ENCODE peak calls at places on chromosomes 3 and 15, in ten cellular contexts. K is heart left ventricle; Y is BE2C; Q is CD8-positive, alpha-beta memory T cell; J is neuronal stem cell; E is body of pancreas; V is endodermal cell; Z is right cardiac atrium; M is neural progenitor cell; U is GM23338. B is an unnamed sample. For H3K4me1, the result is how much of the 10 kb centered on the place peaks cover.

GRCh38 chr15:88651293-88651692 is 12.5 kb downstream of the ISG20 start:
- DNase-seq in M (no peak), V (no peak), E (no peak), Z (no peak), Q (no peak), Y (no peak), J (no peak), U (no peak), K (no peak), B (no peak)

GRCh38 chr3:51961607-51962569 is 5.4 kb downstream of the PCBP4 start:
- DNase-seq in M (peak), Q (no peak), U (no peak), Y (no peak), E (peak), K (no peak), J (no peak), Z (peak), V (peak), B (peak)

GRCh38 chr15:23857028-23857641 is 170.0 kb upstream of the NDN start:
- DNase-seq in K (peak), V (peak), Y (peak), E (peak), M (peak), Z (no peak), U (peak), Q (no peak), J (peak), B (no peak)

GRCh38 chr15:36363335-36363734 is 216.1 kb upstream of the CDIN1 start:
- DNase-seq in Y (no peak), V (no peak), M (no peak), J (no peak), Z (no peak), Q (no peak), K (no peak), U (no peak), E (peak), B (no peak)

GRCh38 chr15:25236143-25236860 is 202.5 kb downstream of the UBE3A start:
- DNase-seq in U (no peak), J (no peak), M (no peak), Q (no peak), Y (no peak), Z (peak), K (no peak), V (no peak), E (no peak), B (no peak)

GRCh38 chr3:52090131-52090548 is 33.8 kb upstream of the DUSP7 start:
- DNase-seq in Q (no peak), E (peak), Z (no peak), M (no peak), K (no peak), Y (no peak), U (no peak), V (no peak), J (no peak), B (no peak)

GRCh38 chr3:140629351-140630137 is 48.3 kb upstream of the TRIM42 start:
- DNase-seq in M (no peak), Q (no peak), Z (no peak), J (no peak), Y (no peak), E (no peak), K (no peak), V (no peak), U (no peak), B (no peak)

GRCh38 chr15:25171111-25171811 is 216.5 kb downstream of the SNRPN start:
- DNase-seq in J (no peak), Z (peak), Q (no peak), Y (peak), U (no peak), M (no peak), E (no peak), K (no peak), V (peak), B (peak)

GRCh38 chr3:135217730-135218129 is 422.7 kb downstream of the EPHB1 start:
- DNase-seq in Z (no peak), U (no peak), K (no peak), M (no peak), V (no peak), J (no peak), Q (no peak), Y (no peak), E (no peak), B (no peak)

GRCh38 chr3:183554377-183554776 is 1.1 kb downstream of the KLHL6 start:
- DNase-seq in Q (no peak), J (no peak), M (no peak), U (no peak), E (peak), Z (no peak), Y (no peak), K (no peak), V (no peak), B (no peak)

GRCh38 chr3:24344784-24345439 is 149.7 kb downstream of the THRB start:
- DNase-seq in U (no peak), J (no peak), Z (no peak), Y (no peak), M (no peak), E (no peak), Q (no peak), K (no peak), V (no peak), B (no peak)

DNA sequence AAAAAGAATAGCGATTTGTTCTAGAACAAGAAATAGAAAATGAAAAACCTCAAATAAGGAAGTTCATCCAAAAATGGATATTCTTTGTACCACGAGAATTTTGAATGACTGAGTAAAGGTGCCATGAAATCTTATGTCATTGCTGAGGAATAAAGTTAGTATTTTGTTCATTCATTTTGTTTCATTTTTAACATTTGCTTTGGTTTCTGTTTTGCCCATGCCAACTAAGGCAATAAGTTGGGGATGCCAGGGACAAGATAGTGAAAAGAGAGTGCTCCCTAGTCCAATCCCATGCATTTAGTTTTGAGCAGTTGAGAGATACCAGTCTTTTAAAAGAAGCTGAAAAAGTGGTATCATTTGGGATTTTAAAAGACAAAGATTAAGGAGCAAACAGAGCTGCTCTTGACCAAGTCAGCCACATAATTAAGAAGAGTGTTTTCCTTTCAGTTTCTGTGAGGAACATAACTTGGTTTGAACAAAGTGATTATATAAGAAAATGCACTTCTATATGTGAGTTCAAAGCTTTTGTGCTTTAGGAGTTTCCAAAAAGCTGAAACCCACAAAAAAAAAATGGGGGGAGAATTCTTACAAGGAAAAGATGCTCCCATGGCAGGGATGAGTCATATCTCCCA is 201.4 kb downstream of the PLOD2 start:
- DNase-seq in Y (no peak), U (no peak), E (no peak), M (no peak), Z (no peak), V (no peak), Q (no peak), K (no peak), J (no peak), B (no peak)
- H3K4me1 ChIP-seq in Y (under half), U (under half), E (under half), M (under half), Z (under half), V (under half), Q (under half), K (under half), J (under half), B (under half)

GRCh38 chr3:146165370-146165769 is 4.4 kb upstream of the PLOD2 start:
- DNase-seq in Y (no peak), E (no peak), J (no peak), K (no peak), Z (no peak), V (no peak), M (no peak), U (no peak), Q (no peak), B (no peak)
- H3K4me1 ChIP-seq in Y (under half), E (under half), J (under half), K (under half), Z (under half), V (under half), M (under half), U (under half), Q (under half), B (under half)

GRCh38 chr3:30607032-30607833 is 832 bp downstream of the TGFBR2 start:
- DNase-seq in E (peak), J (peak), K (peak), Q (peak), Y (peak), Z (peak), V (peak), U (peak), M (peak), B (peak)
- H3K4me1 ChIP-seq in E (half or more), J (under half), K (half or more), Q (half or more), Y (under half), Z (under half), V (under half), U (under half), M (under half), B (half or more)

GRCh38 chr3:177448987-177449975 is 252.0 kb upstream of the TBL1XR1 start:
- DNase-seq in V (no peak), J (no peak), K (no peak), Z (no peak), Q (no peak), E (no peak), U (no peak), M (no peak), Y (no peak), B (no peak)

GRCh38 chr3:177445591-177445990 is 248.3 kb upstream of the TBL1XR1 start:
- DNase-seq in Y (no peak), E (no peak), U (no peak), Z (no peak), Q (no peak), V (no peak), J (no peak), M (no peak), K (no peak), B (no peak)

GRCh38 chr3:177443469-177443868 is 246.2 kb upstream of the TBL1XR1 start:
- DNase-seq in Q (no peak), E (no peak), Z (no peak), V (no peak), U (no peak), K (no peak), Y (peak), M (no peak), J (no peak), B (no peak)

GRCh38 chr3:177447938-177448337 is 250.7 kb upstream of the TBL1XR1 start:
- DNase-seq in M (no peak), Q (no peak), J (no peak), U (no peak), Y (no peak), E (peak), K (no peak), Z (no peak), V (no peak), B (no peak)

DNA sequence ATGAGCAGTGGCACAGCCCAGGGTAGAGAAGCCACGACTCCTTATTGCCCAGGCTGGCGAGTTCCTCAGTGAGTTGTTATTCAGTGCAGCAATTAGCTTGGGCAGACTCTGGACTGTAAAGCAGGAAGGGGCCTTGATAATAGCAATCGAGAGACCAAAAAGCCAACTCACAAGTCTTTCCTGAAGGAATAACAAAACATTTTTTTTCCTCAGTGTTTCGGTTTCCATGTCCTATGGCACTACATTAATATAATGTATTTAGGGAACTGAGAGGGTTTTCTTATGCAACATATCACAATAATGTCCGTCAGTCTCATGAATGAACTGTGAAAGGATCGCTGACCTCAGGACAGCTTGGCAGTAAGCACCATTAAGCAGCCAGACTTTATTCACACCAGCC is 248.9 kb upstream of the TBL1XR1 start:
- DNase-seq in Y (no peak), Z (no peak), K (no peak), U (no peak), Q (no peak), J (no peak), E (no peak), V (no peak), M (no peak), B (no peak)
- H3K4me1 ChIP-seq in Y (under half), Z (under half), K (under half), U (under half), Q (under half), J (under half), E (under half), V (under half), M (under half), B (under half)

GRCh38 chr3:129001817-129002572 is 891 bp downstream of the EFCC1 start:
- DNase-seq in U (peak), Y (peak), Z (no peak), K (no peak), J (peak), V (peak), M (peak), Q (no peak), E (no peak), B (no peak)

GRCh38 chr3:129001101-129001816 is at the start of gene EFCC1:
- DNase-seq in M (peak), U (peak), Q (no peak), Z (peak), Y (no peak), V (peak), E (peak), K (peak), J (peak), B (peak)

GRCh38 chr3:128999104-128999503 is 2.0 kb upstream of the EFCC1 start:
- DNase-seq in M (peak), V (peak), U (no peak), J (no peak), Y (no peak), Z (no peak), E (no peak), K (no peak), Q (no peak), B (no peak)

GRCh38 chr3:129002573-129003569 is 1.8 kb downstream of the EFCC1 start:
- DNase-seq in K (no peak), M (no peak), E (no peak), Q (no peak), U (no peak), J (no peak), Y (no peak), Z (no peak), V (peak), B (no peak)

DNA sequence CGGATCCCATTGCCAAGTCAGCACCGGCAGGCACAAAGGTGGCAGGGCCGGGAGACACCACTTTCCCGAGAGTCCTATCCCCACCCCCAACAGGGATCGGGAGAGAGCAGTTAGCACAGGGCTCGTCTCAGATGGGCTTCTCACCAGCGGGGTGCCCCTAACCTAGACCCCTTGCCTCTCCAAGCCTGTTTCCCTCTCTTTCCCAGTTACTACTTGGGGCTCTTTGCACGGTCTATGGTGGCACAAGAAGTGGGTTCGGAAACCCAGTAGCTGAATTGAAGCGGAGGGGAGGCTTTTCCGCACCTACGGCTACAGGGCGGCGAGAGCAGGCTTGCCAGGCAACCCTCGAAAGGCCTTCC is 383 bp upstream of the EFCC1 start:
- DNase-seq in V (peak), J (no peak), Q (no peak), U (peak), Y (no peak), E (no peak), K (no peak), Z (no peak), M (peak), B (no peak)
- H3K4me1 ChIP-seq in V (under half), J (half or more), Q (under half), U (under half), Y (under half), E (under half), K (half or more), Z (under half), M (under half), B (half or more)